ENCODE peak calls at places on chromosomes 16 and 17, in six cellular contexts. D, S, B, R, K and J are unnamed samples.
A peak's percentile ranks its signal among the peaks of the same experiment; 100 is the strongest.

GRCh38 chr17:68089881-68090280 is 54.3 kb downstream of the KPNA2 start:
- DNase-seq in S (peak; percentile 89), D (peak; percentile 73), K (peak; percentile 27), R (peak; percentile 38), B (no peak), J (no peak)

GRCh38 chr16:70432800-70433455 is 6.0 kb downstream of the ST3GAL2 start:
- DNase-seq in K (peak; percentile 72), B (no peak), D (peak; percentile 58), R (peak; percentile 60), S (no peak), J (peak; percentile 36)

GRCh38 chr17:16352303-16352837 is 899 bp downstream of the CENPV start:
- DNase-seq in R (peak; percentile 45), B (no peak), D (no peak), S (peak; percentile 23), K (no peak), J (peak; percentile 37)

GRCh38 chr16:74451951-74452758 is 30.9 kb upstream of the CLEC18B start:
- DNase-seq in K (no peak), S (no peak), R (no peak), D (no peak), B (no peak), J (no peak)

GRCh38 chr16:47887496-47887895 is 268.3 kb downstream of the ABCC12 start:
- DNase-seq in S (no peak), K (no peak), R (peak; percentile 2), B (no peak), D (no peak), J (peak; percentile 16)

GRCh38 chr17:67673006-67673405 is 44.7 kb upstream of the NOL11 start:
- DNase-seq in R (no peak), S (no peak), D (no peak), B (no peak), K (no peak), J (no peak)

GRCh38 chr16:4307215-4308037 is 8.4 kb upstream of the GLIS2 start:
- DNase-seq in S (peak; percentile 96), D (peak; percentile 96), K (peak; percentile 81), B (peak; percentile 81), R (peak; percentile 97), J (peak; percentile 95)

GRCh38 chr16:78844682-78845081 is 745.2 kb downstream of the WWOX start:
- DNase-seq in D (no peak), R (no peak), S (no peak), B (no peak), K (no peak), J (no peak)

GRCh38 chr16:56470232-56470631 is 18.9 kb downstream of the OGFOD1 start:
- DNase-seq in D (no peak), R (no peak), S (no peak), B (no peak), K (no peak), J (no peak)

GRCh38 chr16:57475711-57476339 is 10.5 kb downstream of the DOK4 start:
- DNase-seq in D (no peak), S (peak; percentile 26), B (no peak), R (peak; percentile 30), K (peak; percentile 41), J (peak; percentile 71)

GRCh38 chr16:75038036-75038959 is 39.5 kb downstream of the ZNRF1 start:
- DNase-seq in S (no peak), B (no peak), R (peak; percentile 52), K (no peak), D (no peak), J (peak; percentile 77)

GRCh38 chr17:56808503-56808902 is 25.2 kb downstream of the C17orf67 start:
- DNase-seq in S (no peak), K (no peak), R (no peak), B (no peak), D (no peak), J (no peak)

GRCh38 chr16:58366247-58367031 is 25.8 kb upstream of the GINS3 start:
- DNase-seq in R (peak; percentile 4), B (no peak), S (no peak), D (no peak), K (no peak), J (peak; percentile 2)

GRCh38 chr16:5678371-5678770 is 580.8 kb upstream of the EEF2KMT start:
- DNase-seq in S (no peak), D (no peak), K (no peak), R (no peak), B (no peak), J (no peak)

GRCh38 chr16:8686031-8686621 is 11.7 kb downstream of the ABAT start:
- DNase-seq in D (no peak), K (no peak), B (no peak), R (no peak), S (peak; percentile 70), J (no peak)

GRCh38 chr16:49649013-49649785 is 206.7 kb downstream of the ZNF423 start:
- DNase-seq in B (no peak), S (no peak), D (no peak), R (no peak), K (no peak), J (peak; percentile 28)

GRCh38 chr17:70560471-70560870 is 391.1 kb downstream of the KCNJ2 start:
- DNase-seq in R (no peak), K (no peak), B (no peak), D (no peak), S (no peak), J (no peak)

DNA sequence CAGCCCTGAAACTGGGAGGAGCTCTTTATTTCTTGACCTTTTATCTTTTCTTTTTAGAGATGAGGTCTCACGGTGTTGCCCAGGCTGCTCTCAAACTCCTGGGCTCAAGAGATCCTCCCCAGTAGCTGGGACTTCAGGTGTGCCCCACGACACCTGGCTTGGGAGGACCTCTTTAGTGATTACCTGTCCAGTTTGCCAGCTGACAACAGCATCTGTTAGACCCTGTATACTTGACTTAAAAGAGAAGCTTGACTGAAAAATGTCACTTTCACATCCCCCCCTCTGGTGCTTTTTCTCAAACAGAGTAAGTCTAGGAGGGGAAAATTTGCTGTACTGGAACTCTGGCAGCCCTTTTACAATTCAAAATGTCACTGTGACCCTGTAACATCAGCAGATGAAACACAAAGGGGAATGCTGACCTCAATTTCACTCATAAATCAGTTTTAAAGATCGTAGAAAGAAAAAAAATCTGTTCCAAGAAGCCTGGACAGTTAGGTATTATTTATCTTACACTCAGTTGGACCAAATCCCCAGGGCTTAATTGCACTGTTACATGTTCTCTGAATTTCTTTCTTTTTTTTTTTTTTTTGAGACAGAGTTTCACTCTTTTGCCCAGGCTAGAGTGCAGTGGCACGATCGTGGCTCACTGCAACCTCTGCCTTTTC is 1.8 kb upstream of the ERN1 start:
- DNase-seq in K (no peak), R (no peak), S (no peak), B (no peak), D (no peak), J (no peak)
- H3K4me3 ChIP-seq in K (no peak overlapping the region), R (no peak overlapping the region), S (no peak overlapping the region), B (no peak overlapping the region), D (no peak overlapping the region), J (no peak overlapping the region)

DNA sequence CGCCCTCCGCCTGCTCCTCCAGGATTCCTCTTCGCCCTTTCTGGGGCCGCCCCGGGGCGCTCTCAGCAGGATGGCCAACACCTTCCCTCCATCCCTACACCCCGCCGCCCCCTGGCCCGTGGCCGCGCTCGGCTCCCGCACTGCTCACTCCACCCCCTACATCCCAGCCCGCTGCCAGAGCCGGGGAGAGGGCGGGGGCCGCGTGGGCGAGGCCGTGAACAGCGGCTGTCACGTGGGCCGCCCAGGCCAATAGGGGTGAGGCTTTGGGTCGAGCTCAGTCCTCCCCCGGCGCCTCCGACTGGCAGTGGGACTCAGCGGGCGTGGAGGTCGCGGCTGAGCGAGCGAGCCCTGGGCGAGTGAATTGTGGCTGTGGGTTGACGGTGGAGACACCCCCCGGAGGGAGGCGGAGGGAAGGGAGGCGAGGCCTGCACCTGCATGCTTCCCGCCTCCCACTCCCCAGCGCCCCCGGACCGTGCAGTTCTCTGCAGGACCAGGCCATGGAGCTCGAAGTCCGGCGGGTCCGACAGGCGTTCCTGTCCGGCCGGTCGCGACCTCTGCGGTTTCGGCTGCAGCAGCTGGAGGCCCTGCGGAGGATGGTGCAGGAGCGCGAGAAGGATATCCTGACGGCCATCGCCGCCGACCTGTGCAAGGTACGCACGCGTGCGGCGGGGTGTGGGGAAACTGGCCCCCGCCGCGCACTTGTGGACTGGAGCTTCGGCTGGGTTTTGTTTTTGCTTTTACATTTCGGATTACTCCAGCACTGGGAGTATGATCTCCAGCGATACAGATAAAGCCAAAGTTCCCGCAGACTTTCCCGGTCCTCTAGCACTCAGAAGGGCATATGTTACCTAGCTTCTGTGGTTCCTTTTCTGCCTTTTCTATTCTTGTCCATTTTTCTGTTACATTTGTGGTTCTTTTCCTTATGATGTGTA is at the start of gene ALDH3A2:
- DNase-seq in S (peak; percentile 100), D (peak; percentile 99), B (peak; percentile 46), R (peak; percentile 93), K (peak; percentile 86), J (peak; percentile 94)
- TF ChIP-seq CTCF in S (peak; percentile 21), D (no peak), B (peak; percentile 21), R (no peak), K (peak; percentile 1), J (peak; percentile 39)

GRCh38 chr16:16877061-16877460 is 498.1 kb downstream of the NPIPA7 start:
- DNase-seq in S (no peak), K (no peak), B (no peak), D (no peak), R (no peak), J (no peak)

GRCh38 chr16:16881771-16882170 is 502.8 kb downstream of the NPIPA7 start:
- DNase-seq in D (no peak), R (no peak), K (no peak), B (no peak), S (no peak), J (no peak)

GRCh38 chr16:16884451-16884850 is 505.5 kb downstream of the NPIPA7 start:
- DNase-seq in D (no peak), R (no peak), K (no peak), S (no peak), B (no peak), J (no peak)

GRCh38 chr16:16882766-16883165 is 503.8 kb downstream of the NPIPA7 start:
- DNase-seq in B (no peak), D (no peak), S (no peak), K (no peak), R (no peak), J (no peak)

DNA sequence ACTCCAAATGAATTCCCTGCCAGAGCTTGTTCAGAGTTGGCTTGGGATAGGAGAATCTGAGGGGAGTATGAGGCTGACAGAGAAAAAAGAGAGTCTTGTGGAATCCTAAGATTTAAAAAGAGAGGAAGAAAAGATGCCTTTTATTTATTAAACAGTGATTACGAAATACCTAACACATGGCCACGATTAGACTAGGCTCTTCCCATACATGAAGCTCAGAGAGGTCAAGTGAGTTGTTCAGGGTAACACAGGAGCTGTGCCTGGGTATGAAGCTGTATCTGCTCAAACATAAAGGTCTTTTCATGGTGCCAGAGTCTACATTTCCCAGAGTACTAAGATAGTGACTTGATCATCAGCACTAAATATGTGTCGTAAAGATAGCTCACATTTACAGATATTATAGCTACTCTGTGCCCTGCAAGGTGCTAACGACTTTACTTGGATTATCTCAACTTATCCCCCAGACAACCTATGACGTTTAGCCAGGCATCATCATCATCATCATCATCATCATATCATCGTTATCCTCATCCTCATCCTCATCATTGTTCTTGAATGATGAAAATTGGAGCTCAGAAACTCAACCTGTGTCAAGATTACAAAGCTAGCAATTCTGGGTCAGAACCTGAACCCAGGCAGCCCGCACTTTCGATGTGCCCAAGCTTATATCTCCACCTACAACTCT is 500.8 kb downstream of the NPIPA7 start:
- DNase-seq in R (no peak), D (no peak), B (no peak), S (no peak), K (no peak), J (no peak)
- H3K4me3 ChIP-seq in R (no peak overlapping the region), D (no peak overlapping the region), B (no peak overlapping the region), S (no peak overlapping the region), K (no peak overlapping the region), J (no peak overlapping the region)

DNA sequence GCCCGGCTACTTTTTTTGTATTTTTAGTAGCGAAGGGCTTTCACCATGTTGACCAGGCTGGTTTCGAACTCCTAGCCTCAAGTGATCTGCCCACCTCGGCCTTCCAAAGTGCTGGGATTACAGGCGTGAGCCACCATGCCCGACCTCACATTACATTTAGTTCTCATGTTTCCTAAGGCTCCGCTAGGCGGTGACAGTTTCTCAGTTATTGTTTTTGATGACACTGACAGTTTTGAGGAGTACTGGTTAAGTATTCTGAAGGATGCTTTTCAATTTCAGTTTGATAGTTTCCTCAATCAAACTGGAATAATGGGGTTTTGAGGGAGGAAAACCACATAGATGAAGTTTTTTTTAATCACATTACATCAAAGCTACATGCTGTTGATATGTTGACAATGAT is 1028.5 kb downstream of the CDH8 start:
- DNase-seq in B (no peak), D (no peak), S (no peak), R (no peak), K (no peak), J (no peak)
- TF ChIP-seq CTCF in B (no peak), D (no peak), S (no peak), R (no peak), K (no peak), J (no peak)